ENCODE peak calls at places on chromosomes 3 and 15, in eight cellular contexts. C is GM12878, I is neural progenitor cell, N is neuronal stem cell, E is A549, H is OCI-LY7, O is breast epithelium, S is adrenal gland. J is an unnamed sample.

GRCh38 chr15:48315041-48315440 is 16.2 kb upstream of the DUT start:
- DNase-seq in C (no peak), I (no peak), N (peak; percentile 18), E (no peak), H (no peak), O (no peak), S (no peak), J (no peak)

GRCh38 chr3:67461667-67462142 is 192.7 kb downstream of the SUCLG2 start:
- DNase-seq in C (no peak), I (no peak), N (no peak), E (no peak), H (no peak), O (no peak), S (no peak), J (no peak)

GRCh38 chr3:60391292-60391691 is 860.0 kb downstream of the FHIT start:
- DNase-seq in C (no peak), I (no peak), N (no peak), E (no peak), H (no peak), O (no peak), S (no peak), J (no peak)

GRCh38 chr3:71702131-71703024 is 22.8 kb downstream of the EIF4E3 start:
- DNase-seq in C (no peak), I (no peak), N (no peak), E (no peak), H (no peak), O (no peak), S (no peak), J (no peak)

GRCh38 chr15:68561901-68562300 is 16.9 kb upstream of the CORO2B start:
- DNase-seq in C (no peak), I (no peak), N (no peak), E (no peak), H (no peak), O (no peak), S (no peak), J (no peak)

GRCh38 chr15:58330836-58331561 is 100.8 kb upstream of the LIPC start:
- DNase-seq in C (no peak), I (no peak), N (no peak), E (no peak), H (peak; percentile 19), O (no peak), S (no peak), J (no peak)

GRCh38 chr15:29225534-29226224 is 43.9 kb downstream of the NSMCE3 start:
- DNase-seq in C (no peak), I (no peak), N (no peak), E (no peak), H (no peak), O (no peak), S (no peak), J (peak; percentile 23)

GRCh38 chr15:91530951-91531582 is 322.4 kb upstream of the SLCO3A1 start:
- DNase-seq in C (no peak), I (no peak), N (no peak), E (no peak), H (no peak), O (peak; percentile 26), S (no peak), J (no peak)

GRCh38 chr3:100875239-100875638 is 118.0 kb downstream of the ABI3BP start:
- DNase-seq in C (no peak), I (no peak), N (no peak), E (no peak), H (no peak), O (no peak), S (peak; percentile 58), J (peak; percentile 49)

GRCh38 chr3:197394464-197395321 is 96.3 kb upstream of the DLG1 start:
- DNase-seq in C (peak; percentile 96), I (no peak), N (no peak), E (no peak), H (no peak), O (peak; percentile 90), S (peak; percentile 35), J (peak; percentile 82)

GRCh38 chr15:43776718-43777292 is at the start of gene ELL3:
- DNase-seq in C (no peak), I (peak; percentile 75), N (peak; percentile 31), E (peak; percentile 69), H (peak; percentile 89), O (no peak), S (peak; percentile 85), J (peak; percentile 78)

GRCh38 chr3:57163751-57164150 is 1.4 kb downstream of the IL17RD start:
- DNase-seq in C (no peak), I (no peak), N (no peak), E (no peak), H (no peak), O (no peak), S (no peak), J (no peak)

GRCh38 chr3:84547971-84548970 is 410.5 kb upstream of the CADM2 start:
- DNase-seq in C (no peak), I (peak; percentile 68), N (peak; percentile 31), E (peak; percentile 52), H (peak; percentile 30), O (no peak), S (peak; percentile 9), J (peak; percentile 37)

GRCh38 chr15:79394231-79394630 is 37.9 kb upstream of the MINAR1 start:
- DNase-seq in C (no peak), I (no peak), N (no peak), E (no peak), H (no peak), O (no peak), S (peak; percentile 38), J (no peak)

GRCh38 chr3:123489400-123490004 is 40.6 kb upstream of the ADCY5 start:
- DNase-seq in C (no peak), I (peak; percentile 79), N (peak; percentile 55), E (peak; percentile 68), H (peak; percentile 47), O (peak; percentile 68), S (peak; percentile 66), J (peak; percentile 80)

GRCh38 chr3:129025691-129026435 is 24.8 kb downstream of the EFCC1 start:
- DNase-seq in C (no peak), I (no peak), N (no peak), E (no peak), H (no peak), O (no peak), S (no peak), J (peak; percentile 57)

GRCh38 chr15:60528530-60528929 is 49.6 kb upstream of the ICE2 start:
- DNase-seq in C (no peak), I (no peak), N (no peak), E (peak; percentile 21), H (no peak), O (no peak), S (no peak), J (no peak)

GRCh38 chr3:44957986-44958385 is 18.0 kb downstream of the ZDHHC3 start:
- DNase-seq in C (no peak), I (no peak), N (no peak), E (no peak), H (no peak), O (no peak), S (no peak), J (no peak)

GRCh38 chr3:468172-468571 is 271.6 kb downstream of the CHL1 start:
- DNase-seq in C (no peak), I (peak; percentile 33), N (no peak), E (peak; percentile 1), H (peak; percentile 24), O (no peak), S (no peak), J (no peak)

GRCh38 chr3:107899996-107900651 is 190.7 kb downstream of the CD47 start:
- DNase-seq in C (no peak), I (no peak), N (no peak), E (no peak), H (no peak), O (no peak), S (no peak), J (no peak)

GRCh38 chr3:104673981-104674380 is 692.7 kb upstream of the ALCAM start:
- DNase-seq in C (no peak), I (no peak), N (no peak), E (no peak), H (no peak), O (no peak), S (no peak), J (no peak)

GRCh38 chr3:153080778-153081240 is 81.2 kb upstream of the RAP2B start:
- DNase-seq in C (no peak), I (no peak), N (no peak), E (no peak), H (no peak), O (no peak), S (no peak), J (no peak)

GRCh38 chr3:13111874-13112520 is 38.8 kb upstream of the IQSEC1 start:
- DNase-seq in C (no peak), I (no peak), N (no peak), E (no peak), H (no peak), O (no peak), S (no peak), J (peak; percentile 66)

GRCh38 chr15:100172356-100173024 is 169.3 kb downstream of the ADAMTS17 start:
- DNase-seq in C (no peak), I (no peak), N (no peak), E (no peak), H (peak; percentile 10), O (no peak), S (no peak), J (no peak)
- H3K27ac ChIP-seq in C (no peak overlapping the region), I (no peak overlapping the region), N (no peak overlapping the region), E (no peak overlapping the region), H (no peak overlapping the region), O (no peak overlapping the region), S (no peak overlapping the region), J (no peak overlapping the region)

GRCh38 chr15:26729581-26729980 is 43.3 kb downstream of the GABRB3 start:
- DNase-seq in C (no peak), I (no peak), N (no peak), E (no peak), H (no peak), O (no peak), S (no peak), J (no peak)
- H3K9me3 ChIP-seq in C (no peaks in the 10 kb centered on the region), I (peaks cover 10% of the 10 kb centered on the region), N (no peaks in the 10 kb centered on the region), E (peaks cover 19% of the 10 kb centered on the region), H (no peaks in the 10 kb centered on the region), O (peaks cover 19% of the 10 kb centered on the region), S (no peaks in the 10 kb centered on the region), J (no peaks in the 10 kb centered on the region)

GRCh38 chr15:101038327-101039003 is 119.3 kb downstream of the LRRK1 start:
- DNase-seq in C (no peak), I (no peak), N (no peak), E (no peak), H (no peak), O (no peak), S (no peak), J (no peak)
- H3K4me1 ChIP-seq in C (peaks cover 11% of the 10 kb centered on the region), I (no peaks in the 10 kb centered on the region), N (no peaks in the 10 kb centered on the region), E (no peaks in the 10 kb centered on the region), H (peaks cover 12% of the 10 kb centered on the region), O (no peaks in the 10 kb centered on the region), S (no peaks in the 10 kb centered on the region), J (no peaks in the 10 kb centered on the region)

GRCh38 chr15:74391604-74392401 is 24.4 kb upstream of the CYP11A1 start:
- DNase-seq in C (no peak), I (no peak), N (no peak), E (no peak), H (no peak), O (no peak), S (no peak), J (no peak)
- H3K27ac ChIP-seq in C (peak overlapping the region; percentile 100), I (no peak overlapping the region), N (no peak overlapping the region), E (no peak overlapping the region), H (no peak overlapping the region), O (no peak overlapping the region), S (no peak overlapping the region), J (no peak overlapping the region)

GRCh38 chr3:175941352-175941751 is 1082.2 kb downstream of the NAALADL2 start:
- DNase-seq in C (no peak), I (peak; percentile 25), N (no peak), E (peak; percentile 6), H (peak; percentile 30), O (no peak), S (no peak), J (peak; percentile 63)
- H3K9me3 ChIP-seq in C (no peaks in the 10 kb centered on the region), I (no peaks in the 10 kb centered on the region), N (peaks cover 15% of the 10 kb centered on the region), E (no peaks in the 10 kb centered on the region), H (no peaks in the 10 kb centered on the region), O (peaks cover 18% of the 10 kb centered on the region), S (peaks cover 15% of the 10 kb centered on the region), J (no peaks in the 10 kb centered on the region)

J was measured in testis.